ENCODE peak calls at places on chromosomes 6 and 20, in ten cellular contexts. E is GM12878, S is dorsolateral prefrontal cortex, I is endothelial cell of umbilical vein, Q is fibroblast of pulmonary artery, W is AG09309, V is lower leg skin, K is Peyer's patch, N is astrocyte of the cerebellum, F is IMR-90. Z is an unnamed sample.

GRCh38 chr20:967796-968742 is 34.0 kb downstream of the RSPO4 start:
- DNase-seq in I (peak; percentile 31), N (no peak), V (no peak), W (no peak), Q (peak; percentile 48), E (peak; percentile 13), K (no peak), S (no peak), F (peak; percentile 36), Z (peak; percentile 13)

GRCh38 chr20:21571841-21572690 is 58.2 kb upstream of the NKX2-2 start:
- DNase-seq in F (no peak), K (peak; percentile 50), E (no peak), W (no peak), Q (peak; percentile 7), I (peak; percentile 18), S (no peak), N (no peak), V (peak; percentile 75), Z (peak; percentile 15)

GRCh38 chr6:109055771-109056235 is 38.8 kb downstream of the SESN1 start:
- DNase-seq in E (no peak), S (no peak), Q (peak; percentile 67), F (peak; percentile 41), N (no peak), W (peak; percentile 52), K (no peak), I (no peak), V (no peak), Z (peak; percentile 32)

GRCh38 chr20:31593221-31594001 is 11.7 kb upstream of the ID1 start:
- DNase-seq in N (no peak), S (no peak), Q (peak; percentile 79), F (peak; percentile 89), W (no peak), I (peak; percentile 25), K (peak; percentile 92), E (no peak), V (peak; percentile 93), Z (peak; percentile 100)

GRCh38 chr20:3550857-3551256 is 80.0 kb downstream of the ATRN start:
- DNase-seq in K (no peak), E (no peak), F (no peak), S (no peak), Q (no peak), I (no peak), V (no peak), N (no peak), W (no peak), Z (no peak)

GRCh38 chr20:63702036-63702665 is 5.6 kb downstream of the ARFRP1 start:
- DNase-seq in E (no peak), V (peak; percentile 71), S (no peak), Q (no peak), W (no peak), N (no peak), F (no peak), K (no peak), I (no peak), Z (no peak)

GRCh38 chr6:142925575-142926110 is 19.3 kb downstream of the HIVEP2 start:
- DNase-seq in S (no peak), K (no peak), V (no peak), E (no peak), I (peak; percentile 50), N (no peak), F (peak; percentile 89), Q (peak; percentile 90), W (no peak), Z (peak; percentile 29)

GRCh38 chr20:731891-732560 is 36.3 kb downstream of the SLC52A3 start:
- DNase-seq in S (peak; percentile 19), K (no peak), V (no peak), N (no peak), I (no peak), F (no peak), E (no peak), W (no peak), Q (no peak), Z (no peak)

GRCh38 chr6:71420693-71421328 is 132.2 kb downstream of the OGFRL1 start:
- DNase-seq in F (peak; percentile 94), Q (peak; percentile 96), K (peak; percentile 89), N (peak; percentile 94), S (peak; percentile 98), W (peak; percentile 77), I (peak; percentile 97), V (peak; percentile 99), E (no peak), Z (peak; percentile 97)

GRCh38 chr6:26613717-26614683 is 17.2 kb downstream of the ABT1 start:
- DNase-seq in Q (no peak), N (no peak), F (no peak), K (no peak), V (no peak), E (no peak), S (no peak), I (no peak), W (no peak), Z (peak; percentile 30)

GRCh38 chr6:128617285-128617684 is 96.9 kb upstream of the PTPRK start:
- DNase-seq in E (no peak), V (no peak), K (no peak), I (no peak), N (no peak), S (no peak), F (no peak), W (no peak), Q (no peak), Z (no peak)

GRCh38 chr6:138402833-138403187 is 1.2 kb upstream of the HEBP2 start:
- DNase-seq in W (no peak), F (no peak), E (no peak), K (no peak), I (no peak), V (no peak), S (no peak), N (no peak), Q (no peak), Z (no peak)
- H3K4me3 ChIP-seq in W (peak overlapping the region; percentile 75), F (no peak overlapping the region), E (peak overlapping the region; percentile 87), K (peak overlapping the region; percentile 92), I (no peak overlapping the region), V (no peak overlapping the region), S (no peak overlapping the region), N (peak overlapping the region; percentile 86), Q (no peak overlapping the region), Z (no peak overlapping the region)

GRCh38 chr20:34078540-34078939 is 33.5 kb downstream of the EIF2S2 start:
- DNase-seq in K (no peak), N (no peak), V (no peak), S (no peak), I (no peak), Q (no peak), W (no peak), E (no peak), F (no peak), Z (no peak)

GRCh38 chr20:34072778-34073177 is 39.3 kb downstream of the EIF2S2 start:
- DNase-seq in K (no peak), N (no peak), I (no peak), V (no peak), S (no peak), E (no peak), F (no peak), Q (no peak), W (no peak), Z (no peak)

GRCh38 chr20:34074101-34074760 is 37.8 kb downstream of the EIF2S2 start:
- DNase-seq in E (no peak), K (no peak), Q (no peak), I (no peak), S (no peak), W (no peak), F (peak; percentile 37), N (no peak), V (no peak), Z (peak; percentile 40)

GRCh38 chr20:34076952-34077351 is 35.1 kb downstream of the EIF2S2 start:
- DNase-seq in I (no peak), N (no peak), Q (no peak), F (no peak), E (no peak), S (no peak), K (no peak), V (no peak), W (no peak), Z (no peak)

DNA sequence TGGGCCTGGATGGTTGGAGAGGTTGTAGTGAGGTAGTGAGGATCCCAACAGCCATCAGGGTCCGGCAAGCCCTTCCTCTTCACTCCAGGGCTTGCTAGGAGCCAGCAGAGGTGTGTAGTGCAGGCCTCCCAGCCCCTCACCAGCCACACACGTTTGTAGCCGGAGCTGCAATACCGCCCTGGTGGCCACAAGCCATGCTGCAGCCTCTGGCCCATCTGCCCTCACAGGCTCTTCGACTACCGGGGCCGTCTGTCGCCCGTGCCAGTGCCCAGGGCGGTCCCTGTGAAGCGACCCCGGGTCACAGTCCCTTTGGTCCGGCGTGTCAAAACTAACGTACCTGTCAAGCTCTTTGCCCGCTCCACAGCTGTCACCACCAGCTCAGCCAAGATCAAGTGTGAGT is 36.4 kb downstream of the EIF2S2 start:
- DNase-seq in V (no peak), S (no peak), N (no peak), E (no peak), W (no peak), Q (no peak), K (no peak), F (no peak), I (no peak), Z (no peak)
- TF ChIP-seq CTCF in V (no peak), S (no peak), N (peak; percentile 13), E (no peak), W (peak; percentile 6), Q (peak; percentile 10), K (no peak), F (no peak), I (no peak), Z (peak; percentile 17)

GRCh38 chr6:41528409-41528963 is 17.7 kb upstream of the FOXP4 start:
- DNase-seq in F (no peak), W (no peak), E (no peak), V (no peak), S (no peak), Q (no peak), I (no peak), K (no peak), N (no peak), Z (no peak)
- H3K4me3 ChIP-seq in F (no peak overlapping the region), W (no peak overlapping the region), E (no peak overlapping the region), V (no peak overlapping the region), S (no peak overlapping the region), Q (no peak overlapping the region), I (no peak overlapping the region), K (no peak overlapping the region), N (no peak overlapping the region), Z (no peak overlapping the region)

DNA sequence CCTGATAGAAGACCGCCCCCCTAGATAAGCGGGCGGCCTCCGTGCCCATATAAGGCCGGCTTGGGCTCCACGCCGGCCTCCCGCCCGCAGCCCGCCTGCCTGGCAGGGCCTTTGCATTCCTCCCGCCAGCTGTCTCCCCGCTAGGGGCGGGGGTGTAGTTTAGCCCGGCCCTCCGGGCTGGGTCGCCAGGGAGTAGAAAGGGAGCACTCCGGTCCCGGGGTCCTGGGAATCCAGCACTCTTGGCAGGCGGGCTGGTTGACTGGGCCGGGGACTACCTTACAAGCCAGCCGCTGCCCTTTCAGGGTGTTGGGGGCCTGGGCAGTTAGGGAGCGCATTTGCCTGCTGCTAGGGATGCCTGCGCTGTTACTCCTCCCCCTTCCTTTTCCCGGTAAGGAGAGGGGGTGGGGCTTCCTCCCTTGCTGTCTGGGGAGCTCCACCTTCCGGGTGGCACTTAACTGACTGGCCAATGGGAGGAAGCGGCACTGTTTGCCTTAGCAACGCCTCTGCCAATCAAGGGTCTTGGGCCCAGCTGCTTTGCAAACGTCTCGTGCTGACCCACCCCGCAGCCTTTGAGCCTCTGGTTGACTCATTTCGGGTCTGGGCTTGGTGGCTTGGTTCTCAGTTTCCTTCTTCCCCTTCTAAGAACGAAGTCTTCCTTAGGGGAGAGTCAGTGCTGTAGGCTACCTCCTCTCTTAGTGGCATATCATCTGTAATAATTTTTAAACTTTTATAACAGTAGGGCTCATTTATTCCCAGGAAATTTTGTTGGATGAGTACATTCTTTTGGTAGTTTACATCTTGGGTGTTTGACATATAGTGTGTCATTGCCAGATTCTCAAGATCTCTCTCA is 3.4 kb downstream of the SRF start:
- DNase-seq in F (peak; percentile 99), W (peak; percentile 96), V (peak; percentile 99), Q (peak; percentile 99), S (peak; percentile 99), E (peak; percentile 98), K (peak; percentile 99), I (peak; percentile 99), N (peak; percentile 97), Z (peak; percentile 99)
- TF ChIP-seq CTCF in F (no peak), W (peak; percentile 26), V (peak; percentile 49), Q (no peak), S (peak; percentile 37), E (no peak), K (peak; percentile 38), I (peak; percentile 28), N (no peak), Z (peak; percentile 29)